ENCODE peak calls at places on chromosomes 6 and 20, in eight cellular contexts. Y is retinal pigment epithelial cell; D is CD4-positive, CD25-positive, alpha-beta regulatory T cell; J is GM23248; E is IMR-90; K is CD8-positive, alpha-beta T cell; X is psoas muscle; Q is heart left ventricle. B is an unnamed sample.

GRCh38 chr6:148758492-148758891 is 11.7 kb downstream of the UST start:
- DNase-seq in E (no peak), J (no peak), K (no peak), D (peak; percentile 53), Q (no peak), Y (no peak), X (no peak), B (no peak)

GRCh38 chr20:37649635-37650244 is 44.1 kb upstream of the CTNNBL1 start:
- DNase-seq in D (no peak), X (no peak), J (no peak), E (no peak), Q (no peak), Y (peak; percentile 16), K (no peak), B (no peak)

GRCh38 chr6:89566930-89567634 is 71.5 kb downstream of the LYRM2 start:
- DNase-seq in E (no peak), D (no peak), K (no peak), Y (no peak), Q (no peak), X (no peak), J (no peak), B (no peak)

GRCh38 chr6:20708367-20709124 is 174.3 kb downstream of the CDKAL1 start:
- DNase-seq in X (no peak), E (peak; percentile 31), J (no peak), K (no peak), Q (no peak), D (peak; percentile 34), Y (peak; percentile 88), B (no peak)

GRCh38 chr6:10621227-10621626 is 73.2 kb downstream of the C6orf52 start:
- DNase-seq in J (peak; percentile 2), D (no peak), K (no peak), E (no peak), Q (no peak), X (no peak), Y (no peak), B (no peak)

GRCh38 chr6:34938268-34938667 is 49.2 kb downstream of the ANKS1A start:
- DNase-seq in D (no peak), K (no peak), Y (no peak), X (peak; percentile 15), J (no peak), Q (no peak), E (no peak), B (no peak)

GRCh38 chr6:131807644-131808459 is at the start of gene ENPP1:
- DNase-seq in E (peak; percentile 62), Q (peak; percentile 81), X (peak; percentile 85), K (peak; percentile 13), J (peak; percentile 87), Y (no peak), D (peak; percentile 59), B (no peak)

GRCh38 chr6:52664185-52664990 is 6.5 kb upstream of the TMEM14A start:
- DNase-seq in K (peak; percentile 5), Y (peak; percentile 90), J (peak; percentile 96), X (peak; percentile 79), E (peak; percentile 96), D (peak; percentile 87), Q (peak; percentile 90), B (peak; percentile 96)

GRCh38 chr6:47416396-47417345 is 60.9 kb upstream of the CD2AP start:
- DNase-seq in E (no peak), D (no peak), Y (no peak), K (no peak), J (no peak), X (no peak), Q (no peak), B (no peak)

GRCh38 chr6:47419621-47420020 is 58.0 kb upstream of the CD2AP start:
- DNase-seq in E (no peak), D (no peak), X (no peak), Y (peak; percentile 52), J (peak; percentile 23), Q (no peak), K (no peak), B (no peak)

GRCh38 chr6:47423087-47423486 is 54.5 kb upstream of the CD2AP start:
- DNase-seq in K (no peak), X (no peak), D (no peak), J (no peak), E (peak; percentile 1), Q (no peak), Y (no peak), B (no peak)

GRCh38 chr6:47424436-47424836 is 53.2 kb upstream of the CD2AP start:
- DNase-seq in D (no peak), Q (no peak), E (no peak), Y (no peak), J (no peak), K (no peak), X (no peak), B (no peak)

DNA sequence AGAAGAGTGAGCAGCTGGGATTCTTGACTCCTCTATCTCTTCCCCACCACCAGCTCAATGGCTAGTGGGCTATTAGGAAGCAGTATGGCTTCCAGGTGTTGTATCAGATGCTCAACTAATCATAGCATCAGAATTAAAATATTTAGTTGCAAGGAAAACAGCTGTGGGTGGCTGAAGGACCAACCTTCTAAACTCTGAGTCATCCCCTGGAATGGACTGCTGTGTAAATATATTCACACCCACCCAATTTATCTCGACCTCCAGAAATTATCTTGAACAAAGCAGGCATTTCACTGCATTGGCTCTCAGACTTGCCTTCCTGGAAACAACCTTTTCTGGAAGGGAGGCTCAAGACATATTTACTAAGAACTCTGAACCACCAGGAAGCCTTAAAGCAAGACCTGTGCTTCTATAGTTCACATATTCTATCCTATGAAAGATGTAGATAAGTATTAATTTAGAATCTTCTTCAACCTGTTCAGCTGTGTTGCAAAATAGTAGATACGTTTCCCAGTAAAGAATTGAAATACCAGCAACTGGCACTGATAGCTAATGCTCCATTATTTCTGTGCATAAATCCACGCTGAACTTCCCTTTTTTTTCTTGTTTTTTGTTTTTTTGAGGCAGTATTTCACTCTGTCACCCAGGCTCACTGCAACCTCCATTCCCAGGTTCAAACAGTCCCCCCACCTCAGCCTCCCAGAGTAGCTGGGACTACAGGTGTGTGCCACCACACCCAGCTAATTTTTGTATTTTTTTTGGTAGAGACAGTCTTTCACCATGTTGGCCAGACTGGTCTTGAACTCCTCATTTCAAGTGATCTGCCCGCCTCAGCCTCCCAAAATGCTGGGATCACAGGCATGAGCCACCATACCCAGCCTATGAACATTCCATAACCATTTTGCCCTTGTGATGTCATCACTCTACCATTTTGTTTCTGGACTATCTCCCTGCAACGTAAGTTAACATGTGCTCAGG is 56.9 kb upstream of the CD2AP start:
- DNase-seq in K (no peak), E (peak; percentile 45), X (no peak), Y (no peak), J (peak; percentile 29), D (peak; percentile 11), Q (no peak), B (no peak)
- H3K4me3 ChIP-seq in K (no peak overlapping the region), E (no peak overlapping the region), X (no peak overlapping the region), Y (no peak overlapping the region), J (no peak overlapping the region), D (no peak overlapping the region), Q (no peak overlapping the region), B (no peak overlapping the region)

DNA sequence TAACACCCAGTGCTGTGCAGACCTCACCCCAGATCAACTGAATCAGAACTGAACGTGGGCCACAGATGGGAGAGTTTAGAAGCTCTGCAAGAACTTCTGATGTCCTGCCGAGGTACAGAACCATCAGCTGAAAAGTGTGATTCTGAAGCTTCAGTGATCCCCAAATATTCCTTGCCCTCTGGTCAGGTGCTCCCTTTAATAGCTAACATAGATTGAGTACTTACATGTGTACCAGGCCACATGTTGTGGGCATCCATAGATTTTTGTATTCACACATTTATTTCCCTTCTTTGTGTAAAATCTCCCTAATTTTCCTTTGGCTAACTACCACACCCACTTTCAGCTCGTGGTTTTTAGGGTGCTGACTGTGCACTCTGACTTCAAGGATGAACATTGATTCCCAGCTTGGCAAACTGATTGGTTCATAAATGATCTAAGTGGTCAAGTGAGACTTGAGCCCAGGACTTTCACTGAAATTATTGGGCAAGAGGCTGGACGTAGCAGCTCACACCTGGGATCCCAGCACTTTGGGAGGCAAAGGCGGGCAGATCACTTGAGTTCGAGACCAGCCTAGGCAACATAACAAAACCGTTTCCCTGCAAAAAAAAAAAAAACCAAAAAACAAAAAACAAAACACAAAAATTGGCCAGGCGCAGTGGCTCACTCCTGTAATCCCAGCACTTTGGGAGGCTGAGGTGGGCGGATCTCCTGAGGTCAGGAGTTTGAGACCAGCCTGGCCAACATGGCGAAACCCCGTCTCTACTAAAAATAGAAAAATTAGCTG is 162.2 kb downstream of the BCAS1 start:
- DNase-seq in J (no peak), X (no peak), Y (no peak), D (no peak), Q (no peak), K (no peak), E (no peak), B (no peak)
- H3K4me3 ChIP-seq in J (no peak overlapping the region), X (no peak overlapping the region), Y (no peak overlapping the region), D (no peak overlapping the region), Q (no peak overlapping the region), K (no peak overlapping the region), E (no peak overlapping the region), B (no peak overlapping the region)

GRCh38 chr20:53159144-53159543 is 187.0 kb downstream of the TSHZ2 start:
- DNase-seq in D (no peak), Q (no peak), K (no peak), Y (no peak), X (no peak), J (no peak), E (no peak), B (no peak)

GRCh38 chr20:53161473-53161872 is 189.3 kb downstream of the TSHZ2 start:
- DNase-seq in E (no peak), X (no peak), D (no peak), J (no peak), K (no peak), Y (no peak), Q (no peak), B (peak; percentile 5)

GRCh38 chr20:53154540-53154939 is 182.4 kb downstream of the TSHZ2 start:
- DNase-seq in K (no peak), J (peak; percentile 81), X (no peak), Y (no peak), Q (no peak), E (no peak), D (peak; percentile 10), B (no peak)

GRCh38 chr20:53161073-53161472 is 188.9 kb downstream of the TSHZ2 start:
- DNase-seq in Q (no peak), J (no peak), E (no peak), Y (no peak), D (no peak), K (no peak), X (no peak), B (peak; percentile 17)

GRCh38 chr20:53157443-53158408 is 185.6 kb downstream of the TSHZ2 start:
- DNase-seq in J (peak; percentile 41), K (no peak), Y (no peak), D (peak; percentile 45), X (peak; percentile 19), Q (no peak), E (peak; percentile 53), B (no peak)
- H3K4me3 ChIP-seq in J (no peak overlapping the region), K (no peak overlapping the region), Y (no peak overlapping the region), D (no peak overlapping the region), X (no peak overlapping the region), Q (no peak overlapping the region), E (no peak overlapping the region), B (no peak overlapping the region)

GRCh38 chr6:2863901-2864300 is 22.2 kb upstream of the SERPINB1 start:
- DNase-seq in X (no peak), K (no peak), D (no peak), Q (no peak), E (no peak), Y (no peak), J (no peak), B (peak; percentile 75)

GRCh38 chr6:2862712-2863174 is 21.1 kb upstream of the SERPINB1 start:
- DNase-seq in Q (no peak), D (peak; percentile 40), J (no peak), Y (no peak), X (no peak), E (no peak), K (no peak), B (peak; percentile 42)

GRCh38 chr6:2859325-2859700 is 17.6 kb upstream of the SERPINB1 start:
- DNase-seq in K (no peak), Y (no peak), Q (no peak), X (no peak), J (no peak), D (no peak), E (no peak), B (no peak)

GRCh38 chr6:2861071-2861821 is 19.6 kb upstream of the SERPINB1 start:
- DNase-seq in E (no peak), X (no peak), Y (no peak), K (no peak), Q (no peak), D (peak; percentile 61), J (no peak), B (peak; percentile 77)

GRCh38 chr6:2861822-2862164 is 20.1 kb upstream of the SERPINB1 start:
- DNase-seq in J (no peak), X (no peak), D (no peak), E (no peak), Y (no peak), K (no peak), Q (no peak), B (no peak)
- H3K4me3 ChIP-seq in J (no peak overlapping the region), X (no peak overlapping the region), D (no peak overlapping the region), E (no peak overlapping the region), Y (no peak overlapping the region), K (no peak overlapping the region), Q (no peak overlapping the region), B (no peak overlapping the region)